ENCODE peak calls at places on chromosomes 5 and 9, in four cellular contexts. T is GM23248, P is transverse colon, Y is AG20443. L is an unnamed sample.
A peak's percentile ranks its signal among the peaks of the same experiment; 100 is the strongest.

GRCh38 chr5:83740741-83741140 is 20.1 kb upstream of the HAPLN1 start:
- DNase-seq in T (no peak), P (no peak), Y (no peak), L (no peak)

GRCh38 chr5:131209506-131210191 is 38.9 kb downstream of the LYRM7 start:
- DNase-seq in T (no peak), P (no peak), Y (no peak), L (no peak)

GRCh38 chr5:135223404-135223803 is 175.6 kb downstream of the MACROH2A1 start:
- DNase-seq in T (no peak), P (no peak), Y (no peak), L (no peak)

GRCh38 chr5:14443665-14444064 is 137.9 kb upstream of the OTULINL start:
- DNase-seq in T (peak; percentile 64), P (no peak), Y (no peak), L (no peak)

GRCh38 chr5:177327539-177328522 is 16.1 kb upstream of the MXD3 start:
- DNase-seq in T (peak; percentile 81), P (no peak), Y (peak; percentile 63), L (no peak)

GRCh38 chr9:114319147-114319546 is 3.8 kb upstream of the ORM1 start:
- DNase-seq in T (no peak), P (no peak), Y (no peak), L (no peak)

GRCh38 chr5:9108156-9108555 is 437.7 kb downstream of the SEMA5A start:
- DNase-seq in T (peak; percentile 28), P (no peak), Y (peak; percentile 40), L (no peak)

GRCh38 chr5:132094393-132095076 is 20.9 kb downstream of the CSF2 start:
- DNase-seq in T (peak; percentile 98), P (no peak), Y (peak; percentile 93), L (no peak)

GRCh38 chr5:74738406-74738805 is 28.5 kb downstream of the GFM2 start:
- DNase-seq in T (no peak), P (no peak), Y (no peak), L (no peak)

GRCh38 chr5:1916041-1917001 is 33.6 kb upstream of the IRX4 start:
- DNase-seq in T (no peak), P (no peak), Y (no peak), L (no peak)

GRCh38 chr5:87074934-87075541 is 192.6 kb upstream of the RASA1 start:
- DNase-seq in T (no peak), P (peak; percentile 40), Y (no peak), L (no peak)

GRCh38 chr9:103942652-103943051 is 151.5 kb upstream of the SMC2 start:
- DNase-seq in T (no peak), P (no peak), Y (no peak), L (no peak)

GRCh38 chr5:124741711-124742496 is 4.5 kb downstream of the ZNF608 start:
- DNase-seq in T (peak; percentile 87), P (peak; percentile 42), Y (peak; percentile 67), L (no peak)

L was measured in progenitor cell of endocrine pancreas.